ENCODE peak calls at places on chromosome 19, in nine cellular contexts. One of them, this sample, is unnamed.

GRCh38 chr19:57058871-57059270 is 60.9 kb upstream of the USP29 start:
- DNase-seq in brain microvascular endothelial cell: no peak
- DNase-seq in neural progenitor cell: no peak
- DNase-seq in prostate gland: no peak
- DNase-seq in bronchial epithelial cell: no peak
- DNase-seq in adrenal gland: no peak
- DNase-seq in A549: no peak
- DNase-seq in suprapubic skin: no peak
- DNase-seq in K562: no peak
- DNase-seq in this sample: no peak

GRCh38 chr19:39563408-39563807 is 23.4 kb upstream of the EID2 start:
- DNase-seq in adrenal gland: no peak
- DNase-seq in prostate gland: no peak
- DNase-seq in brain microvascular endothelial cell: peak; percentile 11
- DNase-seq in suprapubic skin: no peak
- DNase-seq in K562: no peak
- DNase-seq in neural progenitor cell: no peak
- DNase-seq in bronchial epithelial cell: peak; percentile 74
- DNase-seq in A549: no peak
- DNase-seq in this sample: no peak

GRCh38 chr19:8305798-8306197 is 2.4 kb downstream of the CD320 start:
- DNase-seq in K562: peak; percentile 2
- DNase-seq in prostate gland: no peak
- DNase-seq in brain microvascular endothelial cell: no peak
- DNase-seq in suprapubic skin: peak; percentile 20
- DNase-seq in neural progenitor cell: no peak
- DNase-seq in bronchial epithelial cell: no peak
- DNase-seq in A549: no peak
- DNase-seq in adrenal gland: peak; percentile 46
- DNase-seq in this sample: no peak

GRCh38 chr19:36009220-36009619 is 607 bp upstream of the SYNE4 start:
- DNase-seq in A549: peak; percentile 84
- DNase-seq in neural progenitor cell: peak; percentile 84
- DNase-seq in suprapubic skin: no peak
- DNase-seq in prostate gland: peak; percentile 55
- DNase-seq in brain microvascular endothelial cell: peak; percentile 40
- DNase-seq in adrenal gland: peak; percentile 85
- DNase-seq in K562: no peak
- DNase-seq in bronchial epithelial cell: peak; percentile 28
- DNase-seq in this sample: peak; percentile 27

GRCh38 chr19:8074501-8074900 is 21.9 kb downstream of the CCL25 start:
- DNase-seq in brain microvascular endothelial cell: no peak
- DNase-seq in bronchial epithelial cell: no peak
- DNase-seq in adrenal gland: no peak
- DNase-seq in K562: no peak
- DNase-seq in suprapubic skin: no peak
- DNase-seq in prostate gland: no peak
- DNase-seq in neural progenitor cell: no peak
- DNase-seq in A549: no peak
- DNase-seq in this sample: no peak

GRCh38 chr19:38665950-38666661 is 18.7 kb downstream of the ACTN4 start:
- DNase-seq in adrenal gland: peak; percentile 88
- DNase-seq in prostate gland: peak; percentile 67
- DNase-seq in A549: no peak
- DNase-seq in bronchial epithelial cell: no peak
- DNase-seq in suprapubic skin: no peak
- DNase-seq in neural progenitor cell: peak; percentile 85
- DNase-seq in K562: no peak
- DNase-seq in brain microvascular endothelial cell: no peak
- DNase-seq in this sample: no peak

GRCh38 chr19:10876459-10877240 is 5.3 kb downstream of the CARM1 start:
- DNase-seq in brain microvascular endothelial cell: no peak
- DNase-seq in A549: no peak
- DNase-seq in K562: no peak
- DNase-seq in bronchial epithelial cell: no peak
- DNase-seq in neural progenitor cell: no peak
- DNase-seq in prostate gland: no peak
- DNase-seq in suprapubic skin: no peak
- DNase-seq in adrenal gland: no peak
- DNase-seq in this sample: no peak

GRCh38 chr19:42816901-42817300 is 51.4 kb upstream of the PSG8 start:
- DNase-seq in adrenal gland: no peak
- DNase-seq in neural progenitor cell: no peak
- DNase-seq in bronchial epithelial cell: peak; percentile 10
- DNase-seq in brain microvascular endothelial cell: no peak
- DNase-seq in prostate gland: no peak
- DNase-seq in K562: no peak
- DNase-seq in suprapubic skin: no peak
- DNase-seq in A549: no peak
- DNase-seq in this sample: no peak

GRCh38 chr19:55590621-55591020 is 8.7 kb downstream of the FIZ1 start:
- DNase-seq in K562: peak; percentile 66
- DNase-seq in prostate gland: no peak
- DNase-seq in suprapubic skin: no peak
- DNase-seq in adrenal gland: peak; percentile 45
- DNase-seq in brain microvascular endothelial cell: no peak
- DNase-seq in bronchial epithelial cell: no peak
- DNase-seq in neural progenitor cell: peak; percentile 44
- DNase-seq in A549: no peak
- DNase-seq in this sample: no peak

GRCh38 chr19:46963093-46963734 is 56.4 kb upstream of the NPAS1 start:
- DNase-seq in bronchial epithelial cell: no peak
- DNase-seq in neural progenitor cell: no peak
- DNase-seq in prostate gland: no peak
- DNase-seq in suprapubic skin: no peak
- DNase-seq in brain microvascular endothelial cell: peak; percentile 96
- DNase-seq in adrenal gland: no peak
- DNase-seq in A549: no peak
- DNase-seq in K562: no peak
- DNase-seq in this sample: no peak

GRCh38 chr19:36089847-36090246 is 21.1 kb upstream of the OVOL3 start:
- DNase-seq in neural progenitor cell: no peak
- DNase-seq in prostate gland: no peak
- DNase-seq in bronchial epithelial cell: no peak
- DNase-seq in K562: no peak
- DNase-seq in adrenal gland: no peak
- DNase-seq in A549: no peak
- DNase-seq in suprapubic skin: no peak
- DNase-seq in brain microvascular endothelial cell: no peak
- DNase-seq in this sample: no peak

GRCh38 chr19:44552324-44552723 is 22.8 kb upstream of the CEACAM20 start:
- DNase-seq in brain microvascular endothelial cell: peak; percentile 24
- DNase-seq in bronchial epithelial cell: peak; percentile 51
- DNase-seq in prostate gland: no peak
- DNase-seq in neural progenitor cell: peak; percentile 70
- DNase-seq in K562: peak; percentile 70
- DNase-seq in suprapubic skin: no peak
- DNase-seq in adrenal gland: peak; percentile 62
- DNase-seq in A549: peak; percentile 72
- DNase-seq in this sample: no peak
- TF ChIP-seq CTCF in brain microvascular endothelial cell: peak; percentile 74
- TF ChIP-seq CTCF in bronchial epithelial cell: peak; percentile 73
- TF ChIP-seq CTCF in prostate gland: no peak
- TF ChIP-seq CTCF in neural progenitor cell: peak; percentile 75
- TF ChIP-seq CTCF in K562: peak; percentile 87
- TF ChIP-seq CTCF in suprapubic skin: no peak
- TF ChIP-seq CTCF in adrenal gland: peak; percentile 25
- TF ChIP-seq CTCF in A549: peak; percentile 35
- TF ChIP-seq CTCF in this sample: peak; percentile 23

GRCh38 chr19:1668048-1668338 is 15.6 kb upstream of the TCF3 start:
- DNase-seq in adrenal gland: no peak
- DNase-seq in bronchial epithelial cell: no peak
- DNase-seq in A549: no peak
- DNase-seq in K562: no peak
- DNase-seq in suprapubic skin: no peak
- DNase-seq in prostate gland: no peak
- DNase-seq in brain microvascular endothelial cell: no peak
- DNase-seq in neural progenitor cell: no peak
- DNase-seq in this sample: no peak
- H3K4me3 ChIP-seq in adrenal gland: no peak overlapping the region
- H3K4me3 ChIP-seq in bronchial epithelial cell: no peak overlapping the region
- H3K4me3 ChIP-seq in A549: no peak overlapping the region
- H3K4me3 ChIP-seq in K562: no peak overlapping the region
- H3K4me3 ChIP-seq in suprapubic skin: no peak overlapping the region
- H3K4me3 ChIP-seq in prostate gland: no peak overlapping the region
- H3K4me3 ChIP-seq in brain microvascular endothelial cell: no peak overlapping the region
- H3K4me3 ChIP-seq in neural progenitor cell: no peak overlapping the region
- H3K4me3 ChIP-seq in this sample: no peak overlapping the region

GRCh38 chr19:3275068-3275582 is 50.7 kb downstream of the CELF5 start:
- DNase-seq in prostate gland: no peak
- DNase-seq in suprapubic skin: no peak
- DNase-seq in K562: peak; percentile 83
- DNase-seq in A549: peak; percentile 76
- DNase-seq in adrenal gland: no peak
- DNase-seq in brain microvascular endothelial cell: peak; percentile 16
- DNase-seq in neural progenitor cell: peak; percentile 87
- DNase-seq in bronchial epithelial cell: no peak
- DNase-seq in this sample: no peak
- TF ChIP-seq CTCF in prostate gland: no peak
- TF ChIP-seq CTCF in suprapubic skin: no peak
- TF ChIP-seq CTCF in K562: no peak
- TF ChIP-seq CTCF in A549: no peak
- TF ChIP-seq CTCF in adrenal gland: no peak
- TF ChIP-seq CTCF in brain microvascular endothelial cell: peak; percentile 67
- TF ChIP-seq CTCF in neural progenitor cell: no peak
- TF ChIP-seq CTCF in bronchial epithelial cell: peak; percentile 61
- TF ChIP-seq CTCF in this sample: peak; percentile 51

GRCh38 chr19:49340069-49340864 is 5.1 kb downstream of the CD37 start:
- DNase-seq in A549: no peak
- DNase-seq in neural progenitor cell: peak; percentile 52
- DNase-seq in prostate gland: peak; percentile 68
- DNase-seq in suprapubic skin: peak; percentile 86
- DNase-seq in K562: peak; percentile 87
- DNase-seq in bronchial epithelial cell: no peak
- DNase-seq in adrenal gland: peak; percentile 80
- DNase-seq in brain microvascular endothelial cell: no peak
- DNase-seq in this sample: no peak
- H3K4me3 ChIP-seq in A549: no peak overlapping the region
- H3K4me3 ChIP-seq in neural progenitor cell: no peak overlapping the region
- H3K4me3 ChIP-seq in prostate gland: peak overlapping the region; percentile 26
- H3K4me3 ChIP-seq in suprapubic skin: peak overlapping the region; percentile 43
- H3K4me3 ChIP-seq in K562: peak overlapping the region; percentile 34
- H3K4me3 ChIP-seq in bronchial epithelial cell: peak overlapping the region; percentile 25
- H3K4me3 ChIP-seq in adrenal gland: no peak overlapping the region
- H3K4me3 ChIP-seq in brain microvascular endothelial cell: no peak overlapping the region
- H3K4me3 ChIP-seq in this sample: no peak overlapping the region

DNA sequence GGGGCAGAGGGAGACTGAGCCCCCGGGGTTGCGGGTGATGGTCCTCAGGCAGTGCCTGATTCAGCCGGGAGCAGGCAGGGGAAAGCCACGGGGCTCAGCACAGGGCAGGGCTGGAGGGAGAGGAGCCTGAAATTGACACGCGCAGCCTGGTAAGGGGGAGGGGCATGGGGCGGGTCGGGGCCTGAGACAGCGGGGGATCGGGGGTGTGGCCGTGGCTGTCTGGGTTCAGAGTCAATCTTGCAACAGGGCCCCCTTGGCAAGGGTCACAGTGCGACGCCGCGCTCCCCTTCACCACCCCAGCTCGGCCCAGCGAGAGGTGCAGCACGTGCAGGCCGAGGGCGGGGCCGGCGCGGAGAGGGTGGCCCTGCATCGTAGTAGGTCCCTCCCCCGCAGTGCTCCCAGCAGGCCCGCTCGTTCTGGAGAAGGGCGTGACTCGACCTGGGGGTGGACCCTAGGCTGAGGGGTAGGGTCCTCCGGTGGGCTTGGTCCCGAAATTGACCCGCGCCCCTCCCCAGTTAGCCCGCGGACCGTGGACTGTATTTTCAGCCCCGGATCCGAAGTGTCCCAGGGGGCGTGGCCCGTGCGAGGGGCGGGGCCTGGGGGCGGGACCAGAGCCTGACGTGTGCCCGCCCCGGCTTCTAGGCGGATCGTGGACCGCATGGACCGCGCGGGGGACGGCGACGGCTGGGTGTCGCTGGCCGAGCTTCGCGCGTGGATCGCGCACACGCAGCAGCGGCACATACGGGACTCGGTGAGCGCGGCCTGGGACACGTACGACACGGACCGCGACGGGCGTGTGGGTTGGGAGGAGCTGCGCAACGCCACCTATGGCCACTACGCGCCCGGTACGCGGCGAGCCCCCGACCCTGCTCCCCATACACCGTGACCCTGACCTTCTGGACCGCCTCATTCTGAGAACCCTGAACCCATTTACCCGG is 6.0 kb downstream of the RCN3 start:
- DNase-seq in brain microvascular endothelial cell: peak; percentile 44
- DNase-seq in prostate gland: peak; percentile 55
- DNase-seq in bronchial epithelial cell: peak; percentile 41
- DNase-seq in adrenal gland: peak; percentile 79
- DNase-seq in K562: peak; percentile 84
- DNase-seq in A549: peak; percentile 79
- DNase-seq in suprapubic skin: peak; percentile 90
- DNase-seq in neural progenitor cell: peak; percentile 84
- DNase-seq in this sample: no peak
- TF ChIP-seq CTCF in brain microvascular endothelial cell: peak; percentile 48
- TF ChIP-seq CTCF in prostate gland: no peak
- TF ChIP-seq CTCF in bronchial epithelial cell: peak; percentile 59
- TF ChIP-seq CTCF in adrenal gland: peak; percentile 21
- TF ChIP-seq CTCF in K562: peak; percentile 37
- TF ChIP-seq CTCF in A549: peak; percentile 49
- TF ChIP-seq CTCF in suprapubic skin: no peak
- TF ChIP-seq CTCF in neural progenitor cell: peak; percentile 50
- TF ChIP-seq CTCF in this sample: peak; percentile 39

GRCh38 chr19:1038995-1039645 is 787 bp upstream of the ABCA7 start:
- DNase-seq in K562: no peak
- DNase-seq in suprapubic skin: no peak
- DNase-seq in bronchial epithelial cell: no peak
- DNase-seq in A549: no peak
- DNase-seq in prostate gland: no peak
- DNase-seq in brain microvascular endothelial cell: no peak
- DNase-seq in neural progenitor cell: no peak
- DNase-seq in adrenal gland: no peak
- DNase-seq in this sample: no peak
- H3K4me3 ChIP-seq in K562: peak overlapping the region; percentile 55
- H3K4me3 ChIP-seq in suprapubic skin: peak overlapping the region; percentile 54
- H3K4me3 ChIP-seq in bronchial epithelial cell: no peak overlapping the region
- H3K4me3 ChIP-seq in A549: no peak overlapping the region
- H3K4me3 ChIP-seq in prostate gland: no peak overlapping the region
- H3K4me3 ChIP-seq in brain microvascular endothelial cell: no peak overlapping the region
- H3K4me3 ChIP-seq in neural progenitor cell: peak overlapping the region; percentile 55
- H3K4me3 ChIP-seq in adrenal gland: no peak overlapping the region
- H3K4me3 ChIP-seq in this sample: peak overlapping the region; percentile 91